ENCODE peak calls at places on chromosomes 11 and 22, in nine cellular contexts. S, G, O, W, U, J, P, T and D are unnamed samples.

GRCh38 chr22:22825213-22825593 is 62.4 kb upstream of the IGLL5 start:
- DNase-seq in S (no peak), G (no peak), O (no peak), W (no peak), U (no peak), J (no peak), P (no peak), T (no peak), D (no peak)

GRCh38 chr22:29149841-29150555 is 55.7 kb upstream of the EMID1 start:
- DNase-seq in S (no peak), G (no peak), O (no peak), W (peak; percentile 59), U (peak; percentile 61), J (no peak), P (no peak), T (no peak), D (peak; percentile 73)

GRCh38 chr11:125428486-125429173 is 67.4 kb downstream of the FEZ1 start:
- DNase-seq in S (no peak), G (no peak), O (no peak), W (no peak), U (no peak), J (peak; percentile 28), P (no peak), T (no peak), D (no peak)

GRCh38 chr11:103484545-103484944 is 375.3 kb downstream of the DYNC2H1 start:
- DNase-seq in S (no peak), G (no peak), O (no peak), W (no peak), U (no peak), J (no peak), P (no peak), T (no peak), D (no peak)

GRCh38 chr22:28855355-28856094 is 27.8 kb upstream of the ZNRF3 start:
- DNase-seq in S (peak; percentile 59), G (no peak), O (peak; percentile 42), W (no peak), U (no peak), J (peak; percentile 81), P (no peak), T (peak; percentile 61), D (no peak)

GRCh38 chr11:126083829-126084607 is 21.4 kb upstream of the CDON start:
- DNase-seq in S (peak; percentile 42), G (peak; percentile 13), O (no peak), W (no peak), U (no peak), J (no peak), P (no peak), T (no peak), D (no peak)

GRCh38 chr11:129613076-129613475 is 202.6 kb upstream of the TMEM45B start:
- DNase-seq in S (no peak), G (no peak), O (no peak), W (no peak), U (no peak), J (peak; percentile 6), P (no peak), T (no peak), D (no peak)

GRCh38 chr11:2885017-2885675 is 429 bp downstream of the CDKN1C start:
- DNase-seq in S (peak; percentile 68), G (peak; percentile 16), O (peak; percentile 71), W (peak; percentile 88), U (peak; percentile 79), J (peak; percentile 68), P (peak; percentile 72), T (peak; percentile 62), D (peak; percentile 88)

GRCh38 chr11:24496728-24497396 is at the start of gene LUZP2:
- DNase-seq in S (peak; percentile 30), G (no peak), O (no peak), W (peak; percentile 49), U (no peak), J (peak; percentile 90), P (no peak), T (peak; percentile 60), D (peak; percentile 48)

GRCh38 chr11:44600261-44600660 is 34.8 kb downstream of the CD82 start:
- DNase-seq in S (no peak), G (no peak), O (no peak), W (no peak), U (no peak), J (no peak), P (no peak), T (no peak), D (peak; percentile 9)

GRCh38 chr11:44602810-44603410 is 37.4 kb downstream of the CD82 start:
- DNase-seq in S (no peak), G (no peak), O (no peak), W (no peak), U (no peak), J (no peak), P (no peak), T (no peak), D (no peak)

GRCh38 chr11:44598831-44599230 is 33.4 kb downstream of the CD82 start:
- DNase-seq in S (no peak), G (no peak), O (no peak), W (no peak), U (no peak), J (no peak), P (no peak), T (no peak), D (no peak)

GRCh38 chr11:44601471-44602370 is 36.3 kb downstream of the CD82 start:
- DNase-seq in S (no peak), G (no peak), O (no peak), W (no peak), U (no peak), J (no peak), P (no peak), T (no peak), D (peak; percentile 49)

DNA sequence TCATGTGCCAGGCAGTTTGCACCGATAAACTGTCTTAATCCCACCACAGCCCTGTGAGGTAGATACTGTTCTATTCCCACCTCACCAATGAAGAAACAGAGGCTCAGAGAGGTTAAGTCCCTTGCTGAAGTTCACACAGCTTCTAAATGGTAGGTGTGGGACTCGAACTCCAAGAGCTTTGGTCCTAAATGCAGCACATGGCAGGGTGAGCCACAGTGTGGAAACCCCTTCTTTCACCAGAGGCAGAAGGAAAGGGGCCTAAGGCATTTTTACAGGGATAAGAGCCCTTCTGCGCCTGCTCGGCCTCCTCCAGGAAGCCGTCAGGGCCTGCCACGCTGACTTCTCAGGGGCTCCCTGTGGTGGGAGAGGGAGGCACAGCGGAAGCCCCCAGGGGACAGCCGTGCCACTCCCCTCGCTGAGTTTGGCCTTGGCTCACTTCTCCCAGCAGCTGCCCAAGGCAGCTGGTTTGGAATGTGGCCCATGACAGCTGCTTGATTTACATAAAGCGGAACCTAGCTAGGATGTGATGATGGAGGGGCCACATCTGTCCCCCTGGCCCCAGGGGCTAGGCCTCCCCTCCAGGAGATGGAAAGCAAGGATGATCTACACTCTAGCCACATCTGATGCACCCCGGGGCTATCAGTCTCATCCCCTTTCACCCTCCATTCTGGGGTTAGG is 35.4 kb downstream of the CD82 start:
- DNase-seq in S (no peak), G (no peak), O (no peak), W (no peak), U (no peak), J (peak; percentile 39), P (peak; percentile 68), T (no peak), D (peak; percentile 75)
- H3K4me3 ChIP-seq in S (no peak overlapping the region), G (no peak overlapping the region), O (no peak overlapping the region), W (no peak overlapping the region), U (no peak overlapping the region), J (no peak overlapping the region), P (no peak overlapping the region), T (no peak overlapping the region), D (no peak overlapping the region)

GRCh38 chr11:128492461-128492860 is 94.9 kb downstream of the ETS1 start:
- DNase-seq in S (no peak), G (no peak), O (no peak), W (no peak), U (no peak), J (no peak), P (no peak), T (peak; percentile 69), D (no peak)

GRCh38 chr11:128491195-128491936 is 96.0 kb downstream of the ETS1 start:
- DNase-seq in S (no peak), G (no peak), O (no peak), W (no peak), U (no peak), J (no peak), P (no peak), T (peak; percentile 36), D (no peak)

GRCh38 chr11:128494418-128495332 is 92.7 kb downstream of the ETS1 start:
- DNase-seq in S (no peak), G (no peak), O (no peak), W (no peak), U (no peak), J (no peak), P (no peak), T (no peak), D (no peak)

GRCh38 chr11:128492903-128493569 is 94.3 kb downstream of the ETS1 start:
- DNase-seq in S (no peak), G (no peak), O (no peak), W (no peak), U (no peak), J (no peak), P (no peak), T (peak; percentile 36), D (no peak)

DNA sequence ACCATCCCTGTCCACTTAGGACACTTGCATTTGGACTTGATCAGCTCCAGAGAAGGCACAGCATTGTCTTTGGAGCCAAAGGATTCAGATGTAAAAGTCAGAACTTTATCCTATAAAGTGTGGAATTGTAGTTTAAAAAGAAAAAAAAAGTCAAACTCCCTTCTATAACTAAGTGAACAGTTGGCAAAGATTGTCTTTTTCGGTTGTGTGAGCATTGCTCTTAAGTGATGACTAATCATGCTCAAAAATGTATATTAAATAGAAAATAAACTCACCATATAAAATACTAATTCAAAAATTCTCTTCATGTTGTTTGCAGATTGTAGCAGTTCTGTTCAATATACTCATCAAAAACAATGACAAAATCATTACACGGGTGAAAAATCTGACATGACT is 93.8 kb downstream of the ETS1 start:
- DNase-seq in S (no peak), G (no peak), O (no peak), W (no peak), U (no peak), J (no peak), P (no peak), T (peak; percentile 62), D (no peak)
- H3K27ac ChIP-seq in S (no peak overlapping the region), G (peak overlapping the region; percentile 93), O (peak overlapping the region; percentile 35), W (no peak overlapping the region), U (peak overlapping the region; percentile 69), J (no peak overlapping the region), P (no peak overlapping the region), T (peak overlapping the region; percentile 98), D (peak overlapping the region; percentile 30)

GRCh38 chr22:36123673-36124630 is 36.6 kb downstream of the APOL3 start:
- DNase-seq in S (peak; percentile 97), G (peak; percentile 83), O (peak; percentile 96), W (peak; percentile 99), U (peak; percentile 96), J (peak; percentile 96), P (peak; percentile 97), T (peak; percentile 99), D (peak; percentile 98)
- H3K4me3 ChIP-seq in S (no peak overlapping the region), G (no peak overlapping the region), O (no peak overlapping the region), W (peak overlapping the region; percentile 40), U (peak overlapping the region; percentile 28), J (no peak overlapping the region), P (no peak overlapping the region), T (peak overlapping the region; percentile 57), D (no peak overlapping the region)

DNA sequence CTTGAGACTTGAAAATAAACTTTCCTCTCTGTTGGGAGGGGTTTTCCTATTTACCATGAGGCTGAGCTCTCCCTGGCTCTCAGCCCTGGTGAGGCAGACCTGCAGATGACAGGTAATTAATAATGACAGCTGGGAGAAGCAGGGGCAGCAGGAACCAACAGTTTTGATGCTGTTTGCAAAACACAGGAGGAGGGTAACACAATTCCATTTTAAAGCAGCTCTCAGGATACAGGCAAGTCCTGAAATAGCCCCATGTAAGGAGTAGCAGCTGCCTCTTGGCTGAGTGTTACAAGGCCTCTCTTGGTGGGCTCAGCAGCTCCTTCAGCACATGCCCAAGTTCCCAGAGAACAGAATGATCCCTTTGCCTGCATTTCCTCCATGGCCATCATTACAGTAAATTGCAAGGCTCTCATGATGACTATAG is 13.3 kb downstream of the PARVA start:
- DNase-seq in S (peak; percentile 60), G (no peak), O (no peak), W (no peak), U (no peak), J (no peak), P (no peak), T (no peak), D (no peak)
- H3K27ac ChIP-seq in S (peak overlapping the region; percentile 36), G (no peak overlapping the region), O (peak overlapping the region; percentile 77), W (no peak overlapping the region), U (no peak overlapping the region), J (no peak overlapping the region), P (no peak overlapping the region), T (peak overlapping the region; percentile 57), D (peak overlapping the region; percentile 13)